ENCODE peak calls at places on chromosomes 1 and 21, in seven cellular contexts. I is fibroblast of lung, N is ascending aorta, L is pancreas, B is AG04450, M is esophagus muscularis mucosa, T is bronchial epithelial cell. U is an unnamed sample.

GRCh38 chr1:170881268-170882265 is 53.8 kb upstream of the MROH9 start:
- DNase-seq in N (no peak), T (peak), I (peak), M (no peak), L (no peak), B (no peak), U (peak)

GRCh38 chr1:170692866-170693575 is 29.1 kb downstream of the PRRX1 start:
- DNase-seq in T (peak), I (peak), N (no peak), B (peak), M (peak), L (no peak), U (no peak)

GRCh38 chr1:199665371-199665770 is 362.1 kb upstream of the NR5A2 start:
- DNase-seq in B (no peak), L (no peak), M (no peak), T (no peak), I (no peak), N (no peak), U (no peak)

GRCh38 chr21:27320868-27321267 is 354.0 kb upstream of the ADAMTS5 start:
- DNase-seq in L (no peak), T (no peak), N (no peak), B (no peak), M (no peak), I (no peak), U (no peak)

GRCh38 chr1:52925571-52926005 is 1.5 kb upstream of the SCP2 start:
- DNase-seq in I (peak), N (no peak), M (no peak), B (no peak), T (no peak), L (peak), U (no peak)

GRCh38 chr1:206115791-206116190 is 1.4 kb downstream of the AVPR1B start:
- DNase-seq in L (no peak), I (no peak), N (no peak), T (no peak), B (no peak), M (no peak), U (no peak)

GRCh38 chr1:235557495-235557894 is 53.2 kb upstream of the B3GALNT2 start:
- DNase-seq in T (no peak), L (no peak), I (no peak), B (no peak), M (no peak), N (no peak), U (no peak)

GRCh38 chr1:244352156-244352830 is 99.4 kb downstream of the ADSS2 start:
- DNase-seq in B (no peak), L (no peak), M (peak), T (no peak), I (no peak), N (no peak), U (no peak)

GRCh38 chr1:222124602-222125001 is 382.7 kb upstream of the DUSP10 start:
- DNase-seq in N (no peak), T (peak), B (no peak), I (no peak), L (no peak), M (no peak), U (no peak)

GRCh38 chr1:201501812-201502510 is 5.0 kb downstream of the CSRP1 start:
- DNase-seq in L (peak), M (peak), N (no peak), T (no peak), I (no peak), B (no peak), U (no peak)

GRCh38 chr1:9700340-9700739 is 48.8 kb downstream of the PIK3CD start:
- DNase-seq in I (peak), M (no peak), L (no peak), T (peak), N (no peak), B (no peak), U (no peak)

GRCh38 chr1:167431261-167431908 is 86.9 kb downstream of the CD247 start:
- DNase-seq in B (no peak), I (no peak), T (no peak), L (no peak), N (no peak), M (no peak), U (no peak)

GRCh38 chr1:92934395-92935378 is 26.6 kb downstream of the DIPK1A start:
- DNase-seq in B (peak), T (peak), I (peak), N (no peak), M (no peak), L (no peak), U (no peak)

GRCh38 chr1:244445320-244446181 is 6.2 kb downstream of the ADSS2 start:
- DNase-seq in M (no peak), T (no peak), B (no peak), L (no peak), I (no peak), N (no peak), U (no peak)

GRCh38 chr1:5311147-5311546 is 656.7 kb downstream of the AJAP1 start:
- DNase-seq in T (no peak), N (no peak), I (no peak), M (no peak), L (no peak), B (no peak), U (no peak)

GRCh38 chr1:215971793-215972441 is 404.8 kb downstream of the KCTD3 start:
- DNase-seq in T (no peak), L (no peak), I (no peak), M (no peak), B (no peak), N (no peak), U (no peak)

GRCh38 chr1:201191723-201192477 is 1.3 kb downstream of the IGFN1 start:
- DNase-seq in L (no peak), I (peak), M (no peak), T (peak), B (peak), N (no peak), U (peak)

GRCh38 chr1:177983087-177983823 is 13.4 kb upstream of the SEC16B start:
- DNase-seq in N (no peak), T (no peak), M (no peak), B (no peak), I (peak), L (no peak), U (no peak)

GRCh38 chr1:43253173-43253572 is 16.6 kb upstream of the TMEM125 start:
- DNase-seq in I (no peak), T (no peak), M (no peak), L (no peak), N (no peak), B (no peak), U (no peak)

GRCh38 chr21:35438643-35439404 is 389.7 kb upstream of the RUNX1 start:
- DNase-seq in L (no peak), I (peak), B (no peak), T (peak), M (no peak), N (no peak), U (no peak)

GRCh38 chr1:189513091-189513490 is 964.6 kb downstream of the BRINP3 start:
- DNase-seq in N (no peak), I (no peak), T (no peak), B (no peak), M (no peak), L (no peak), U (no peak)

GRCh38 chr1:92538413-92539061 is 51.8 kb upstream of the GFI1 start:
- DNase-seq in T (no peak), B (no peak), L (no peak), M (no peak), I (no peak), N (no peak), U (no peak)

GRCh38 chr1:28329395-28330153 is 734 bp downstream of the MED18 start:
- DNase-seq in M (no peak), T (peak), N (no peak), B (no peak), L (peak), I (peak), U (no peak)

GRCh38 chr1:111955755-111956154 is 33.7 kb downstream of the KCND3 start:
- DNase-seq in N (no peak), L (no peak), T (peak), M (no peak), I (no peak), B (no peak), U (peak)

GRCh38 chr1:22500476-22500875 is 48.8 kb downstream of the ZBTB40 start:
- DNase-seq in I (peak), M (no peak), L (peak), T (peak), N (no peak), B (peak), U (peak)

GRCh38 chr1:193355654-193356053 is 169.2 kb upstream of the B3GALT2 start:
- DNase-seq in N (no peak), I (no peak), B (no peak), L (no peak), M (no peak), T (peak), U (no peak)

GRCh38 chr21:43269461-43269860 is 100.7 kb downstream of the CRYAA start:
- DNase-seq in L (no peak), M (no peak), B (no peak), T (no peak), N (no peak), I (no peak), U (no peak)

GRCh38 chr21:44854664-44855446 is 18.6 kb downstream of the PTTG1IP start:
- DNase-seq in B (no peak), I (no peak), N (no peak), L (no peak), T (no peak), M (no peak), U (no peak)

GRCh38 chr1:247390116-247390791 is 25.7 kb upstream of the NLRP3 start:
- DNase-seq in B (peak), M (peak), T (peak), N (peak), I (peak), L (peak), U (no peak)

GRCh38 chr1:56590520-56591011 is 11.2 kb upstream of the PLPP3 start:
- DNase-seq in M (no peak), T (no peak), N (no peak), I (peak), L (no peak), B (no peak), U (no peak)

GRCh38 chr1:1020415-1021009 is 592 bp downstream of the AGRN start:
- DNase-seq in N (no peak), B (no peak), T (no peak), I (no peak), L (no peak), M (no peak), U (no peak)

GRCh38 chr1:180169641-180170155 is 15.0 kb downstream of the QSOX1 start:
- DNase-seq in L (no peak), M (no peak), I (no peak), T (peak), B (no peak), N (no peak), U (no peak)

GRCh38 chr21:41715649-41716321 is 51.1 kb downstream of the RIPK4 start:
- DNase-seq in L (peak), B (no peak), M (no peak), N (no peak), I (no peak), T (peak), U (no peak)

GRCh38 chr21:41733951-41734689 is 32.7 kb downstream of the RIPK4 start:
- DNase-seq in L (no peak), M (no peak), N (no peak), I (no peak), T (no peak), B (no peak), U (no peak)

DNA sequence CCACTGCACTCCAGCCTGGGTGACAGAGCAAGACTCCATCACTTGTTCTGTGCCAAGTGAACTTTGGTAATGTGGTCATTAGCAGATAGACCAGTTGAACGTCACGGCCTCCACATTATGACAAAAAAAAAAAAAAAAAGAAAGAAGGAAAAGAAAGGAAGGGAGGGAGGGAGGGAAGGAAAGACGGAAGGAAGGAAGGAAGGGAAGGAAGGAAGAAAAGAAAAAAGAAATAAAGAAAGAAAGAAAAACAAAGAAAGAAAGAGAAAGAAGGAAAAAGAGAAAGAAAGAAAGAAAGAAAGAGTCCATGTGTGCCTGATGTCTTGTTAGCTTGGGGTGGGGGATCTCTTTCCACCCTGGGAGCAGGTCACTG is 45.3 kb downstream of the SIM2 start:
- DNase-seq in B (no peak), L (no peak), M (no peak), I (no peak), N (no peak), T (no peak), U (no peak)
- H3K4me3 ChIP-seq in B (no peak), L (no peak), M (no peak), I (no peak), N (no peak), T (no peak), U (no peak)

DNA sequence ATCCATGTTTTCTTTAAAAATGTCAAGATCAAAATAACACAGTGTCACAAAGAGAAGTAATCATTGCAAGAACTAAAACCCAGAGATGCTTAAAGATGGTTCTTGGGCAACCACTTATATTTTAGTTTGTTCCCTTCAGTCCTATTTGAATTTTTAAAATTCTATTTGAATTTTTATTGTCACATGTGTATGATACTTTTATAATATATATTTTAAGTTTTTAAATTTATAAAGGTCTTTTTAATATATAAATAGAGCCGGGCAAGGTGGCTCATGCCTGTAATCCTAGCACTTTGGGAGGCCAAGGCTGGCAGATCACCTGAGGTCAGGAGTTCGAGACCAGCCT is 22.3 kb upstream of the DISC1 start:
- DNase-seq in T (no peak), M (no peak), B (no peak), N (no peak), L (no peak), I (no peak), U (no peak)
- TF ChIP-seq CTCF in T (no peak), M (no peak), B (no peak), N (no peak), L (no peak), I (no peak), U (no peak)

GRCh38 chr21:38493549-38494253 is 4.6 kb downstream of the ERG start:
- DNase-seq in L (no peak), M (peak), B (no peak), T (no peak), N (no peak), I (no peak), U (no peak)

GRCh38 chr21:38494688-38495087 is 3.6 kb downstream of the ERG start:
- DNase-seq in N (no peak), I (no peak), B (no peak), T (no peak), L (no peak), M (peak), U (no peak)

GRCh38 chr21:38496224-38496623 is 2.1 kb downstream of the ERG start:
- DNase-seq in L (no peak), B (no peak), I (no peak), M (peak), T (no peak), N (no peak), U (no peak)

GRCh38 chr21:38494254-38494648 is 4.0 kb downstream of the ERG start:
- DNase-seq in N (no peak), L (no peak), I (no peak), M (peak), B (no peak), T (no peak), U (no peak)

GRCh38 chr21:38495242-38495641 is 3.0 kb downstream of the ERG start:
- DNase-seq in B (no peak), L (no peak), I (no peak), M (peak), N (no peak), T (no peak), U (no peak)
- H3K4me3 ChIP-seq in B (no peak), L (no peak), I (no peak), M (peak), N (no peak), T (no peak), U (no peak)

GRCh38 chr1:226569879-226570547 is 21.4 kb downstream of the STUM start:
- DNase-seq in I (no peak), M (no peak), N (no peak), T (no peak), B (no peak), L (no peak), U (no peak)
- TF ChIP-seq CTCF in I (peak), M (no peak), N (no peak), T (no peak), B (peak), L (no peak), U (peak)

DNA sequence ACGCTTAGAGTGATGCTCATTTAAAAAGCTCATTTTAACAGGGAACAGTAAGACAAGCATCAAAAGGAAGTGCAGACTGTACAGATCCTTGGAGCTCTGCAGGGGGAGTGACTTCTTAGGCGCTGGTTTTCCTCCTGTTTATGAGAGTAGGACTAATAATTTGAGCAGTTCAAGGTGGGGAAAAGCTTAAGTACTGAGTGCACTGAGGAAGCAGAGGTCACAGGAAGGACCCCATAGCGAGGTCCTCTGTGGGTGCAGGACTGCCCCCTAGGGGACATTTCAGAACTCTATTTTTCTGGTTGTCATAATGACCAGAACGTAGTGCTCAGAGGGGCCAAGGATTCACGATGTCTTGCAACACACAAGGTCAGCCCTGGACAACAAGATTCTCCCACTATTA is 112.1 kb downstream of the HLCS start:
- DNase-seq in B (no peak), N (no peak), T (peak), M (no peak), I (peak), L (no peak), U (no peak)
- H3K4me3 ChIP-seq in B (no peak), N (no peak), T (no peak), M (no peak), I (no peak), L (no peak), U (no peak)

GRCh38 chr1:11543796-11544195 is 64.8 kb downstream of the DISP3 start:
- DNase-seq in M (no peak), L (no peak), N (no peak), B (no peak), T (no peak), I (no peak), U (no peak)
- TF ChIP-seq CTCF in M (no peak), L (no peak), N (no peak), B (no peak), T (no peak), I (no peak), U (no peak)

DNA sequence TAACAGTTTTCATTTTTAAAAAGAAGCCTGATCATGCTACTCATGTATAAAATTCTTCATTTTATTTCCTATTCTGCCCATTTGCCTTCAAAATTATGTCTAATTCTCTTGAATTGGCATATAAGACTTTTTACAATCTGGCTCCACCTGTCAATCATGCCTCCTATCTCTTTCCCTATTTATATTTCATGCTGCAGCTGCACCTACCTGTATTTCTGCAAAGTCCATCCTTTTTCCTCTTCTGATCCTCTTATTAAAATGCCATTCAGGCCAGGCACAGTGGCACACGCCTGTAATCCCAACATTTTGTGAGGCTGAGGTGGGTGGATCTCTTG is 30.6 kb upstream of the UAP1 start:
- DNase-seq in T (no peak), M (no peak), B (no peak), I (no peak), L (no peak), N (no peak), U (no peak)
- H3K4me3 ChIP-seq in T (no peak), M (no peak), B (no peak), I (no peak), L (no peak), N (no peak), U (no peak)

DNA sequence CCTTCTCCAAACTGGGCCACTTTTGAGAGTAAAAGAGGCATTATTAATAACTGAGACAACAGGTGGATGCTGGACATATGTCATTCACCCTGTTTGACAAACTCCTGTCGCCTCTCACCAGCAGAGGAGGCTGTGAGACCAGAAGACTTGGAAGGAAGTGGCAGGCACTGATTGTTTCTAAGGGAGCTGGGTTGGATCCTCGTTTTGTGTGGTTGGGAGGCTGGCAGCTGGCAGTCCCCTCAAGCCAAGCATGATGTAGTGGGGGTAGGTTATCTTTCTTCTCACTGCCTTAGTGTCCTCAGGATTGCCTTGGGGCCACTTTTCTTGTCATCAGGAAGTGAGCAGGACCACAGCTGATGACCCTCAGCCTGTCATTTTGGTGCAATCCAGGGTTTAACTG is 86.5 kb upstream of the KCNJ15 start:
- DNase-seq in B (no peak), I (peak), T (peak), L (no peak), N (no peak), M (no peak), U (no peak)
- TF ChIP-seq CTCF in B (peak), I (peak), T (peak), L (peak), N (peak), M (peak), U (peak)

DNA sequence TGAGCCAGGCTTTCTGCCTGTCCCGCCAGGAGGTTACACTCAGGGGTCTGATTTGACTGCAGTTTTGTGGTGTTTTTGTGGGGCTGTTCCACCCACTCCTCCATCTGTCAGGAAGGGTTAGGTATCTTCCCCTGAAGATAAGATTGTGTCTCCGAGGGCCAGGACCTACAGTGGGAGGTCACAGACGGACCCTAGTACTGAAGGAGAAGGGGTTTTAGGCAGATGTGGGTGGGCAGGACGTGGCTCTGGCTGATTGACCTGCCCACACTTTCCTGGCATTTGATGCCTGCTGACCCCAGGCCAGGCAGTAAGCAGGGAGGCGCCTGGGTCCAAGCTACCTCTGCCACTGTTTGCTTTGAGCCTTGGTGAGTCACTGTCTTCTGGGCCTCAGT is 13.9 kb downstream of the RPS6KA1 start:
- DNase-seq in B (no peak), N (no peak), L (no peak), T (no peak), I (no peak), M (no peak), U (no peak)
- H3K4me3 ChIP-seq in B (no peak), N (no peak), L (no peak), T (no peak), I (no peak), M (no peak), U (no peak)

DNA sequence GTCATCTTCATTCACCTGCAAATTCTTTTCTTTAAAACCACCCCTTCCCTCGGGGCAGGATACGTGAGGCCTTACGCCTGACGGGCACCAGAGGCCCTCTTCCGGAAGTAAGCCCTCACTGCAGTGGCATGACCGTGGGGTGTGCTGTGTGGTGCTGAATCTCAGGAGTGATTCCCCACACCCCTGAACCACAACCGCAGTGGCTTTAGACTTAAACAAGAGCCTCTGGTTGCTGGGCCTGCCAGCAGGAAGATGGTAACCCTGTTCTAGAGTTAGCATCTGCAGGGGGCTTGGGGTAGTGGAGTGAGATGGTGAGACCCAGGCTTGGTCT is 12.1 kb downstream of the BSND start:
- DNase-seq in B (no peak), N (no peak), I (no peak), M (no peak), L (no peak), T (no peak), U (no peak)
- TF ChIP-seq CTCF in B (no peak), N (no peak), I (no peak), M (no peak), L (no peak), T (no peak), U (no peak)